ENCODE peak calls at places on chromosomes 11 and 22, in six cellular contexts. H, U, Z, D, X and Q are unnamed samples.

GRCh38 chr22:26643368-26644100 is 13.9 kb upstream of the MIAT start:
- DNase-seq in H (no peak), U (no peak), D (no peak), X (no peak), Z (no peak), Q (no peak)

GRCh38 chr11:88179141-88179540 is 3.9 kb upstream of the RAB38 start:
- DNase-seq in Z (peak; percentile 85), X (no peak), H (peak; percentile 61), U (no peak), D (no peak), Q (no peak)

GRCh38 chr11:21933095-21933494 is 259.8 kb upstream of the ANO5 start:
- DNase-seq in H (no peak), D (no peak), Z (peak; percentile 1), U (no peak), X (no peak), Q (no peak)

GRCh38 chr11:133810179-133810550 is 35.1 kb downstream of the SPATA19 start:
- DNase-seq in U (no peak), D (no peak), H (no peak), Z (no peak), X (no peak), Q (peak; percentile 32)

GRCh38 chr11:33234397-33235168 is 22.6 kb upstream of the HIPK3 start:
- DNase-seq in D (no peak), X (no peak), Z (no peak), H (peak; percentile 3), U (no peak), Q (no peak)

GRCh38 chr11:59680287-59681154 is 11.7 kb upstream of the PATL1 start:
- DNase-seq in Z (peak; percentile 84), U (peak; percentile 46), X (peak; percentile 72), H (peak; percentile 83), D (peak; percentile 75), Q (peak; percentile 12)

GRCh38 chr22:23652711-23653110 is 20.6 kb upstream of the DRICH1 start:
- DNase-seq in D (no peak), Z (no peak), X (no peak), H (no peak), U (no peak), Q (no peak)

GRCh38 chr22:37443977-37444376 is 16.7 kb upstream of the ELFN2 start:
- DNase-seq in X (no peak), U (no peak), D (no peak), Z (no peak), H (no peak), Q (no peak)

GRCh38 chr11:45379162-45379863 is 93.2 kb upstream of the SYT13 start:
- DNase-seq in D (no peak), U (no peak), Z (peak; percentile 41), H (no peak), X (no peak), Q (no peak)

GRCh38 chr22:19174106-19175025 is 4.2 kb downstream of the SLC25A1 start:
- DNase-seq in H (peak; percentile 42), D (no peak), X (peak; percentile 25), U (peak; percentile 40), Z (peak; percentile 72), Q (no peak)

GRCh38 chr11:64098318-64098831 is 62.6 kb downstream of the FLRT1 start:
- DNase-seq in U (no peak), Z (no peak), X (no peak), H (no peak), D (no peak), Q (no peak)

GRCh38 chr22:23837911-23838685 is 708 bp downstream of the DERL3 start:
- DNase-seq in Z (no peak), U (no peak), D (no peak), X (no peak), H (no peak), Q (no peak)

GRCh38 chr11:73361953-73362776 is 14.0 kb upstream of the RELT start:
- DNase-seq in Z (no peak), U (no peak), H (no peak), D (no peak), X (no peak), Q (no peak)

GRCh38 chr11:63608353-63609345 is 5.6 kb downstream of the PLAAT3 start:
- DNase-seq in X (no peak), D (no peak), H (peak; percentile 66), U (no peak), Z (peak; percentile 22), Q (no peak)

GRCh38 chr11:111303476-111303875 is 5.1 kb downstream of the POU2AF3 start:
- DNase-seq in X (no peak), U (no peak), H (no peak), D (peak; percentile 62), Z (no peak), Q (no peak)

GRCh38 chr22:44557064-44557748 is 59.2 kb upstream of the RTL6 start:
- DNase-seq in Z (no peak), D (no peak), H (no peak), U (no peak), X (no peak), Q (no peak)

GRCh38 chr11:33016654-33017053 is 976 bp downstream of the DEPDC7 start:
- DNase-seq in H (no peak), U (no peak), X (no peak), Z (no peak), D (no peak), Q (no peak)

GRCh38 chr22:39219071-39220050 is 25.4 kb downstream of the PDGFB start:
- DNase-seq in U (no peak), X (no peak), Z (no peak), D (peak; percentile 8), H (no peak), Q (no peak)

GRCh38 chr11:44893250-44894216 is 57.1 kb downstream of the TP53I11 start:
- DNase-seq in H (no peak), D (peak; percentile 57), Z (no peak), U (peak; percentile 46), X (no peak), Q (peak; percentile 44)

GRCh38 chr22:27456696-27457503 is 344.7 kb downstream of the MN1 start:
- DNase-seq in D (no peak), U (no peak), H (peak; percentile 93), X (no peak), Z (no peak), Q (no peak)

GRCh38 chr11:33452806-33453205 is 195.6 kb downstream of the HIPK3 start:
- DNase-seq in H (peak; percentile 94), X (no peak), U (no peak), Z (no peak), D (no peak), Q (no peak)

GRCh38 chr22:42179616-42180015 is 49.0 kb upstream of the CYP2D6 start:
- DNase-seq in X (no peak), U (no peak), D (no peak), Z (no peak), H (peak; percentile 88), Q (no peak)

GRCh38 chr11:107043242-107043991 is 25.1 kb upstream of the GUCY1A2 start:
- DNase-seq in Z (peak; percentile 85), H (peak; percentile 82), X (no peak), D (no peak), U (no peak), Q (no peak)

GRCh38 chr22:19728271-19728670 is 4.9 kb downstream of the GP1BB start:
- DNase-seq in Z (no peak), X (no peak), D (no peak), U (no peak), H (no peak), Q (no peak)

GRCh38 chr11:20561915-20562314 is 37.5 kb upstream of the SLC6A5 start:
- DNase-seq in H (no peak), U (no peak), Z (no peak), X (no peak), D (no peak), Q (no peak)

GRCh38 chr11:15933896-15934625 is 422.3 kb downstream of the SOX6 start:
- DNase-seq in Z (no peak), H (peak; percentile 58), D (no peak), U (no peak), X (no peak), Q (no peak)

GRCh38 chr11:116990061-116990473 is 108.2 kb downstream of the SIK3 start:
- DNase-seq in Z (no peak), U (no peak), X (no peak), H (peak; percentile 92), D (no peak), Q (no peak)

GRCh38 chr11:122696662-122697061 is 41.1 kb downstream of the UBASH3B start:
- DNase-seq in Z (peak; percentile 33), H (no peak), U (no peak), D (no peak), X (no peak), Q (no peak)

GRCh38 chr22:49094151-49094550 is 733.5 kb downstream of the BRD1 start:
- DNase-seq in D (no peak), U (no peak), H (no peak), Z (no peak), X (no peak), Q (no peak)

GRCh38 chr11:69545976-69546617 is 64.6 kb downstream of the LINC01488 start:
- DNase-seq in U (no peak), H (no peak), D (no peak), X (no peak), Z (no peak), Q (no peak)

GRCh38 chr11:104946907-104947306 is 21.5 kb downstream of the CASP4 start:
- DNase-seq in D (no peak), X (peak; percentile 7), U (no peak), H (peak; percentile 59), Z (peak; percentile 68), Q (peak; percentile 11)